ENCODE peak calls at places on chromosome 13, in nine cellular contexts. B is fibroblast of the aortic adventitia, T is progenitor cell of endocrine pancreas, Z is left lung, C is kidney epithelial cell, U is upper lobe of right lung, F is AG09309, Y is GM13977, W is left ventricle myocardium inferior. P is an unnamed sample.

GRCh38 chr13:27851049-27851448 is 58.8 kb downstream of the GSX1 start:
- DNase-seq in B (no peak), T (no peak), Z (no peak), C (no peak), U (no peak), F (no peak), Y (no peak), W (no peak), P (no peak)

GRCh38 chr13:113116871-113117271 is 5.7 kb upstream of the F10 start:
- DNase-seq in B (no peak), T (no peak), Z (no peak), C (no peak), U (no peak), F (no peak), Y (no peak), W (no peak), P (no peak)

GRCh38 chr13:97696921-97697320 is 256.6 kb upstream of the IPO5 start:
- DNase-seq in B (no peak), T (no peak), Z (no peak), C (no peak), U (no peak), F (no peak), Y (no peak), W (no peak), P (no peak)

GRCh38 chr13:30869491-30869890 is 36.6 kb upstream of the MEDAG start:
- DNase-seq in B (peak; percentile 86), T (no peak), Z (no peak), C (no peak), U (no peak), F (no peak), Y (no peak), W (peak; percentile 43), P (no peak)

GRCh38 chr13:111460548-111461444 is 140.4 kb downstream of the TEX29 start:
- DNase-seq in B (peak; percentile 46), T (no peak), Z (no peak), C (peak; percentile 14), U (no peak), F (peak; percentile 8), Y (no peak), W (no peak), P (no peak)

GRCh38 chr13:112776354-112776753 is 86.5 kb downstream of the ATP11A start:
- DNase-seq in B (no peak), T (no peak), Z (peak; percentile 22), C (no peak), U (no peak), F (no peak), Y (no peak), W (no peak), P (no peak)

GRCh38 chr13:112097770-112098169 is 30.8 kb downstream of the SOX1 start:
- DNase-seq in B (no peak), T (no peak), Z (no peak), C (no peak), U (no peak), F (no peak), Y (no peak), W (no peak), P (no peak)

GRCh38 chr13:105918842-105919741 is 616.4 kb downstream of the EFNB2 start:
- DNase-seq in B (peak; percentile 12), T (no peak), Z (no peak), C (peak; percentile 61), U (no peak), F (no peak), Y (no peak), W (no peak), P (no peak)

GRCh38 chr13:30143671-30144400 is 163.5 kb downstream of the KATNAL1 start:
- DNase-seq in B (peak; percentile 74), T (no peak), Z (no peak), C (no peak), U (no peak), F (no peak), Y (no peak), W (no peak), P (no peak)

GRCh38 chr13:41411536-41411935 is 45.8 kb upstream of the RGCC start:
- DNase-seq in B (peak; percentile 66), T (no peak), Z (no peak), C (no peak), U (no peak), F (peak; percentile 46), Y (no peak), W (no peak), P (no peak)

GRCh38 chr13:113203507-113204377 is 4.7 kb downstream of the PCID2 start:
- DNase-seq in B (peak; percentile 62), T (no peak), Z (no peak), C (no peak), U (no peak), F (no peak), Y (no peak), W (peak; percentile 64), P (no peak)

GRCh38 chr13:49859568-49859967 is 67.1 kb upstream of the KPNA3 start:
- DNase-seq in B (peak; percentile 92), T (no peak), Z (peak; percentile 43), C (peak; percentile 62), U (no peak), F (peak; percentile 70), Y (no peak), W (no peak), P (no peak)

DNA sequence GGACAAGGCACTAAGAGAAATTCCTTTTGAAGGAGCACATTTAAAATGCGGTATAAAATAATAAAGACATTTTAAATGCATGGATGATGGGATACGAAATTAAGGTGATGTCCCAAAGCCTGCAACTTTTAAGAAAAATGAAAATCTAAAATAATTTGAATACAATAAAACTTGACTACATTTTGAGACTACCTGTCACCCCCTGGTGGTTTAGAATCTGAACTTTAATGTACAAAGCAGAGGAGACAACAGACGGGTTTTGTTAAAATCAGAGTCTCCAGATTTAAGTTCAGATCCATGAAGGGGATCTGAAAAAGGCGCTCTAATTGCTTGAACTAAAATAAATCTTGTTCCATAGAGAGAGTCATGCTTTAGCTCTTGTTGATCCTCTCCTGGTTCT is 1129.3 kb upstream of the PCDH20 start:
- DNase-seq in B (no peak), T (no peak), Z (no peak), C (no peak), U (no peak), F (no peak), Y (no peak), W (no peak), P (no peak)
- TF ChIP-seq CTCF in B (no peak), T (no peak), Z (no peak), C (peak; percentile 2), U (no peak), F (no peak), Y (peak; percentile 38), W (no peak), P (no peak)

GRCh38 chr13:51432576-51432975 is 20.3 kb downstream of the INTS6 start:
- DNase-seq in B (no peak), T (no peak), Z (no peak), C (no peak), U (no peak), F (no peak), Y (no peak), W (no peak), P (no peak)

GRCh38 chr13:51437550-51438127 is 15.2 kb downstream of the INTS6 start:
- DNase-seq in B (no peak), T (no peak), Z (no peak), C (no peak), U (no peak), F (no peak), Y (no peak), W (no peak), P (no peak)

DNA sequence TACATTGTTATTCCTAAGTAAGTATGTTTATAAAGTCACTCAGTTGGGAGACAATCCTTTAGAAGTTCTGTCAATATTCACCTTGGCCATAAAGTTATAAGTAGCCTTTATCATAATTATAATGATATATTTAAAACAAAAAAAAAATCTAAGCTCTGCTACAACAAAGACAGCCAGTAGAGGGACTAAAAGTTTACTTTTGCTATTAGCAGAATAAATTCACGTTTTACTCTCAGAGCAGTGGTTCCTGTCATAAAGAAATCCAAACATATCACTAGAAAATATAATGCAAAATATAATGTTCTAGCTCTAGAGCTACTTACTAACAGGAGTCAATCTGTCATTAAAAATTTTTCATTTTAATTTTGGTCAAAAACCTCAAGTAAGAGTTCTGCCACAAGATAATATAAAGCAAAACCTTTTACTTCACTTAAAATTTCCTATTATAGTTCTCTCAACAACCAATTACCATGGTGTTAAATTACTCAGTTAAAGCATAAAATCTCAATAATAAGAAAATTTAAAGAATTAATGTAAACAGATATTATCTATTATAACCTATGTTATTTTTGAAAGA is 17.7 kb downstream of the INTS6 start:
- DNase-seq in B (peak; percentile 62), T (no peak), Z (no peak), C (no peak), U (no peak), F (no peak), Y (no peak), W (no peak), P (no peak)
- TF ChIP-seq CTCF in B (peak; percentile 64), T (peak; percentile 67), Z (peak; percentile 47), C (peak; percentile 40), U (peak; percentile 63), F (peak; percentile 35), Y (peak; percentile 50), W (peak; percentile 60), P (peak; percentile 54)

DNA sequence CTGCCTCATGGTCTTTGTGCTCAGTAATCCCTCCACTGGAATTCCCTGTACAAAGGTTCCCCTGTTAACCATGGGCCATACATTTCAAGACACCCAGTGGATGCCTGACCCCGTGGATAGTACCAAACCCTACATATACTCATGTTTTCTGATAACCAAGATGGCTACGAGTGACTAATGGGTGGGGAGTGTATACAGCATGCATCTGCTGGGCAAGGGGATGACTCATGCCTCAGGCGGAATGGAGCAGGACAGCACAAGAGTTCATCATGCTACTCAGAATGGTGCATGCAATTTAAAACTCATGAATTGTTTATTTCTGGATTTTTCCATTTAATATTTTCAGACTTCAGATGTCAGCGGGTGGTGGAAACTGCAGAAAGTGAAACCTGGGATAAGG is 13.3 kb upstream of the FGF9 start:
- DNase-seq in B (peak; percentile 11), T (no peak), Z (no peak), C (peak; percentile 48), U (no peak), F (no peak), Y (no peak), W (no peak), P (no peak)
- TF ChIP-seq CTCF in B (no peak), T (no peak), Z (no peak), C (no peak), U (no peak), F (no peak), Y (no peak), W (no peak), P (no peak)

DNA sequence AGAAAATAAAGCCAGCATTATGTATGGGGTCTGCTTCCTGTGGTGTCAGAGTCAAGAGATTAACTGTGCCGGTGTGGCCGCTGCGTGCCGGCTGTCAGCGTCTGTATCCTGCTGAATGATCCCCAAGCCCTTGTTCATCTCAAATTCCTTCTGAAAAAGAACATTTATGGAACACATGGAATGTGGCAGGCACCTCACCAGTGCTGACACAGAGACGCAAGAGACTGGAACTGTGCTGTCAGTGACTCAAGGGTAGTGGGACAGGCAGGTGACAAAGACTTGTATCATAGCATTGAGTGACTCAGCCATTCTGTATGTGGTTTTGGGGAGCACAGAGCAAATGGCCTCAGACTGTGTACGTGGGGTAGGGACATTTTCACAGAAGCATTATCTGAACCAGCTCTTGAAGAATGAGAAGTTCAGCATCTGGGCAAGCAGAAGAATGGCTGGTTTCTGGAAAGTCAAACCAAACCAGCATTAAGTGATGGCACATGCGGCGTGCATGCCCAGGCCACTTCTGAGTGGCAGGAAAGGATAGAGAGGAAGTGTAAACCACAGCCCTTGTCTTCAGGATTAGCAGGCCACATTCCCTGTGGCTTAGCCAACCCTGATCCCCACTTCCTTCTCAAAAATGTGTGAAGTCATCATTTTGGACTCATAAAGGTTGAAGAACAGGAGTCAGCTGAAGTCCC is 54.0 kb upstream of the IRS2 start:
- DNase-seq in B (peak; percentile 22), T (no peak), Z (no peak), C (peak; percentile 57), U (no peak), F (peak; percentile 34), Y (no peak), W (no peak), P (no peak)
- TF ChIP-seq CTCF in B (no peak), T (no peak), Z (no peak), C (no peak), U (no peak), F (no peak), Y (no peak), W (no peak), P (no peak)